ENCODE peak calls at places on chromosomes 11 and 22, in five cellular contexts. T is IMR-90, N is GM12878, F is SK-N-SH, H is HepG2. D is an unnamed sample.

GRCh38 chr11:8327761-8328192 is 64.1 kb upstream of the LMO1 start:
- DNase-seq in H (no peak), T (no peak), N (peak), F (no peak), D (no peak)

GRCh38 chr22:46081831-46082210 is 68.5 kb upstream of the PPARA start:
- DNase-seq in T (no peak), N (no peak), F (no peak), H (no peak), D (no peak)

GRCh38 chr11:59773082-59773438 is 17.9 kb downstream of the STX3 start:
- DNase-seq in T (no peak), N (no peak), H (no peak), F (no peak), D (no peak)

GRCh38 chr11:65981101-65981740 is 19.7 kb downstream of the SART1 start:
- DNase-seq in N (no peak), H (no peak), T (no peak), F (peak), D (no peak)

GRCh38 chr11:126431401-126432064 is 76.0 kb downstream of the ST3GAL4 start:
- DNase-seq in F (no peak), H (peak), N (no peak), T (peak), D (no peak)

GRCh38 chr11:61091373-61092279 is 10.7 kb upstream of the CD5 start:
- DNase-seq in N (no peak), H (no peak), T (peak), F (no peak), D (no peak)

GRCh38 chr11:46903846-46904245 is 14.5 kb downstream of the LRP4 start:
- DNase-seq in H (no peak), N (no peak), T (no peak), F (no peak), D (no peak)

GRCh38 chr11:134313821-134314607 is 17.8 kb upstream of the GLB1L2 start:
- DNase-seq in N (no peak), T (no peak), F (no peak), H (no peak), D (no peak)

GRCh38 chr11:30257058-30257457 is 26.2 kb downstream of the FSHB start:
- DNase-seq in F (no peak), N (no peak), T (no peak), H (no peak), D (no peak)

GRCh38 chr11:27370374-27370773 is 7.4 kb upstream of the CCDC34 start:
- DNase-seq in F (no peak), H (no peak), N (no peak), T (peak), D (peak)

GRCh38 chr11:2287102-2287501 is 14.6 kb downstream of the C11orf21 start:
- DNase-seq in H (no peak), F (no peak), T (no peak), N (no peak), D (no peak)

GRCh38 chr22:24698266-24698926 is 76.1 kb downstream of the PIWIL3 start:
- DNase-seq in F (no peak), H (no peak), N (no peak), T (no peak), D (no peak)

GRCh38 chr22:24695958-24696511 is 78.5 kb downstream of the PIWIL3 start:
- DNase-seq in H (no peak), T (peak), F (no peak), N (no peak), D (peak)

GRCh38 chr22:24696551-24697001 is 77.9 kb downstream of the PIWIL3 start:
- DNase-seq in F (no peak), T (no peak), H (no peak), N (no peak), D (no peak)

GRCh38 chr22:24697141-24697540 is 77.4 kb downstream of the PIWIL3 start:
- DNase-seq in F (no peak), T (no peak), N (no peak), H (no peak), D (no peak)

GRCh38 chr22:24697671-24698082 is 76.8 kb downstream of the PIWIL3 start:
- DNase-seq in N (no peak), T (no peak), H (no peak), F (no peak), D (no peak)
- TF ChIP-seq MXI1 in N (no peak), T (no peak), H (no peak), F (no peak), D (no peak)

GRCh38 chr11:69603978-69604524 is 36.9 kb upstream of the CCND1 start:
- DNase-seq in N (no peak), T (no peak), H (no peak), F (no peak), D (no peak)

GRCh38 chr11:69598147-69598546 is 42.8 kb upstream of the CCND1 start:
- DNase-seq in F (peak), H (no peak), T (no peak), N (no peak), D (no peak)

GRCh38 chr11:69599502-69599901 is 41.5 kb upstream of the CCND1 start:
- DNase-seq in N (no peak), F (no peak), T (no peak), H (no peak), D (no peak)

GRCh38 chr11:69603163-69603836 is 37.7 kb upstream of the CCND1 start:
- DNase-seq in N (no peak), T (no peak), H (no peak), F (no peak), D (no peak)

DNA sequence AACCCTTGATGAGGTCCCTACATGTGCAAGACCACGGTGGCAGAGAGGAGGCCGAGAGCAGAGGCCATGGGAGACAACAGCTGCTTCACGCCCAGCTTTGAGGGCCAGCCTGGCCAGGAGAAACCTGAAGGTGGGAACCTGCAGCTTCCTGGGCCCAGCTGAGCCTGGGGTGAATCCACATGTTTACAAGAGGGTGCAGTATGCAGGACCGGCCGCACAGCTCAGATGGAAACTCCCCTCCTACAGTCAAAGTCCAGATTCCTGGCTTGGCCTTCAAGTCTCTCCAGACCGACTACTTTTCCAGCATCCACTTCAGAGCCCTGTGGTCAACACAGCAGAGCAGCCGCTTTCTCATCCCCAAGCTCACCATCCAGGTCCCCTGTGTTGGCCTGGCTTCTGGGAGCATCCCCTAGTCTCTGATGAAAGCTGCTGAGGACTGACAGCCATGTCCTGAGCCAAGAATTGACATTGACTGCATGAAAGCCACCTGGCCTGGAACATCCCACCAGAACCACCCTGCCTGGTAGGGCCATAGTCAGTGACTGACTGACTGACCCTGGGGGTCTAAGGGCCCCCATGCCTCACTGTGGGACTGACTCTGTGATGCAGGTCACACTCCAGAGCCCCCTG is 39.5 kb upstream of the CCND1 start:
- DNase-seq in H (peak), T (no peak), N (no peak), F (no peak), D (no peak)
- TF ChIP-seq MXI1 in H (no peak), T (no peak), N (no peak), F (no peak), D (no peak)

DNA sequence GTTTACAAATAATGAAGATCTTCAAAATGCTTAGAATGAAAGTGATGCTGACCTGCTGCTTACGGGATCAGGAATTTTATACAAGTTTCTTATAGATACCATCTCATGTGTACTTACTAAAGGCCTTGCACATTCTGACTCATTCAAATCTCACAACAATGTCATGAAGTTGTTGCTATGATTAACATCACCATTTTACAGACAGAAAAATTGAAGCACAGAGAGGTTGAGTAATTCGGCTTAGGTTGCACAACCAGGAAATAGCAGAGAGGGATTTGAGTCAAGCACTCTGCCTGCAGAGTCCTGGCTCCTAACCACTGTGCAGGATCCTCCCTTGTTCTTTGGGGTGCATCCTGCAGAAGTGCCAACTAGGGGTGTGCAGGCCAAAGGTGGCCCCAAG is 471.9 kb downstream of the MIAT start:
- DNase-seq in H (no peak), N (no peak), F (no peak), T (peak), D (no peak)
- TF ChIP-seq MXI1 in H (no peak), N (no peak), F (no peak), T (no peak), D (no peak)

DNA sequence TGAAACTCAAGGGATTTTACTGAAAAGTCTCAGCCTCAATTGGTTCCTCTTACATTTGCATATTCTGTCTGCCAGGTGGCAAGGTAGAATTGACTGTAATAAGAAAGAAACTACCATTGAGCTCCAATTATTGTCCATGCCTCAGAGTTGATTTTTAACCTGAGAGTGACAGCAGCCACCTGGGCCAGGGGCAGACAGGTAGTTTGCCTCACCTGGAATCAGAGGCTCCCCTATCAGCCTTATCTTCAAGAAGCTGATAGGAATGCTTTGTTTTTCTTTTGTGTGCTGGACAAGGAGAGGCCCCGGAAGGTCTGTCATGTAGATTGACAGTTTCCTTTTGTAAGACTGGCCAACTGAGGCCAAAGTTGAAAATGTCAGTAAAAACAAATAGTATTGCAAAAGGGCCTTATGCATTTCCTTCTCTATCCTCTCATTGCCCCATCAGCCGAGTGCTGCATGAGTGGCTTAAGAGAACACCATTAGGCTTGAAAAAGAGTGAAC is 34.1 kb downstream of the CD44 start:
- DNase-seq in N (peak), H (peak), F (no peak), T (peak), D (no peak)
- TF ChIP-seq MXI1 in N (no peak), H (no peak), F (no peak), T (no peak), D (no peak)

DNA sequence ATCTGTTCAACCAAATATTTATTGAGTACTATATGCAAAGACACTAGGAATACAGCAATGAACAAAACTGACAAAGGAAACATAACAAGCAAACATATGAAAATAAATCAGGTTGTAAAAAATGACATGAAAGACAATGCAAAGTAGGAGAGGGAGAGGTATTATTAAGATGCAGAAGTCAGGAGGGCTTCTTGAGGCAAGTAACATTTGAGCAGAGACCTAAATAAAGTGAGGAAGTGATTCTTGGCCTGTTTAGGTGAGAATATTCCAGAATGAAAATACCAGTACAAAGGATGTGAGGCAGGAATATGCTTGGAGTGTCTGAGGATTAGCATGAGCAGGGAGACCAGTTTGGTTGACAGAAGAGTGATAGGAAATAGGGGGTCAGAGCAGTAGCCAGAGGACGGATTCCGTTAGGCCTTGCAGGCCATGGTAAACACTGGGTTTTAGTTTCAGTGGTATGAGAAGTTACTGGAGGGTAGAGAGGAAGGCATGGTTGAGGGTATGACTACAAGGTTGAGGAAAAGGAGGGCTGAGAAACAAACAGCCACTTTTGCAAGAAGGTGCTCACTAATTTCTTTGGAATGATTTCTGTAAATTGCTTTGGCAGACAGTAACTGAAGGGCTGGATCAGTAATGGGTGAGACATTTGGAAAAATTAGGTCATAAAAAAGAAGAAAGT is 191.8 kb downstream of the SWAP70 start:
- DNase-seq in N (peak), H (no peak), F (no peak), T (peak), D (no peak)
- TF ChIP-seq MXI1 in N (no peak), H (no peak), F (no peak), T (no peak), D (no peak)

DNA sequence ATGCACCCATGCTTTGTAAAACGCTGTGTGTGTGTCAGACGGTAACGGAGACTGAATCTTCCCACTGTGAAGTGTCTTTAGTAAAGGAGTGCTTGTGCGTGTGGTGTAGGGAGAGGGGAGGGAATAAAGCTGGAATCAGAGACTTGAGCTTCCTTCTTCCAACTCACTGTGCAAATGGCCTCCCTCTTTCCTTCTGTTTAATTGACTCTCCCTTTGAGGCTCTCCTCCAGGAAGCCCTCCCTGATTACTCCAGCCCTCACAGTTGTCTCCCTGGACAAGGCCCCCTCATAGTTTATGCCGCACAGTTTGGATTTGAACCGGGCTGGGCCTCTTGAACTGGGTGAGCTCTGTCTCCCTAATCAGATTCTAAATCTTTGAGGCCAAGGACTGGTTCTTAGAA is 23.0 kb upstream of the KCNJ11 start:
- DNase-seq in N (no peak), F (no peak), H (no peak), T (no peak), D (no peak)
- TF ChIP-seq MXI1 in N (no peak), F (no peak), H (no peak), T (no peak), D (no peak)

GRCh38 chr11:32184057-32185055 is 93.5 kb downstream of the RCN1 start:
- DNase-seq in H (no peak), T (no peak), N (no peak), F (no peak), D (no peak)
- TF ChIP-seq MXI1 in H (no peak), T (no peak), N (no peak), F (no peak), D (no peak)

DNA sequence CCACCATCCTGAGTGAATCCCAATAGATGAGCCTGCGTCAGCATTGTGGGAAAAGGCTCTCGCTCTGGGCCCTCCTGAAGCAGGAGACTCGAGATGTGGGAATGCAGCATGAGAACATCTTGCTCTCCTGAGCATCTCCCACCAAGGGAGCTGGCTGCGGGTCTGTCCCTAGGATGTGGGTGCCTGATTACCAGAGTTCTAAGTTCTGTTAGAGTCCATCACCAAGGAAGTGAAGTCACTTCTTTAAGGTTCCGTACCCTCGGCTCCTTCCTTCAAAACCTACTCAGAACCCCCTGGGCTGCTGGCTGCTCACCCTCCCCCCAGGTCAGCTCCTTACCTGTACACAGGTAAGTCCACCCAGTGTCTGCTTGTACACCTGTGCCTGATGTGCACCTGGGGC is 100.5 kb upstream of the IGLL5 start:
- DNase-seq in T (no peak), H (no peak), F (no peak), N (no peak), D (no peak)
- TF ChIP-seq MXI1 in T (no peak), H (no peak), F (no peak), N (no peak), D (no peak)